ENCODE peak calls at places on chromosomes 12 and 14, in four cellular contexts. F, X, Z and H are unnamed samples.

GRCh38 chr12:14239935-14240872 is 125.3 kb upstream of the ATF7IP start:
- DNase-seq in F (no peak), X (no peak), Z (no peak), H (peak)

GRCh38 chr14:94031161-94031875 is 5.2 kb downstream of the OTUB2 start:
- DNase-seq in F (no peak), X (no peak), Z (no peak), H (no peak)

GRCh38 chr12:27602516-27602915 is 78.5 kb downstream of the PPFIBP1 start:
- DNase-seq in F (no peak), X (no peak), Z (no peak), H (no peak)

GRCh38 chr12:50550530-50551223 is 45.9 kb downstream of the DIP2B start:
- DNase-seq in F (no peak), X (no peak), Z (peak), H (no peak)

GRCh38 chr12:2654311-2654710 is 140.5 kb upstream of the FKBP4 start:
- DNase-seq in F (no peak), X (no peak), Z (no peak), H (no peak)

GRCh38 chr14:25049559-25050493 is at the start of gene STXBP6:
- DNase-seq in F (peak), X (peak), Z (peak), H (peak)

GRCh38 chr12:31585895-31586294 is 5.0 kb downstream of the DENND5B start:
- DNase-seq in F (no peak), X (no peak), Z (no peak), H (no peak)

GRCh38 chr12:6394398-6394797 is 10.4 kb downstream of the LTBR start:
- DNase-seq in F (no peak), X (no peak), Z (no peak), H (no peak)

GRCh38 chr12:58171914-58172313 is 230.5 kb downstream of the ATP23 start:
- DNase-seq in F (no peak), X (no peak), Z (no peak), H (no peak)

GRCh38 chr12:89832336-89832735 is 123.7 kb upstream of the ATP2B1 start:
- DNase-seq in F (no peak), X (no peak), Z (no peak), H (no peak)

GRCh38 chr12:71719647-71720370 is 33.9 kb downstream of the TMEM19 start:
- DNase-seq in F (no peak), X (no peak), Z (no peak), H (no peak)

GRCh38 chr14:50395448-50395847 is 1.2 kb downstream of the CDKL1 start:
- DNase-seq in F (no peak), X (no peak), Z (peak), H (no peak)

GRCh38 chr14:72616294-72616693 is 277.6 kb downstream of the DPF3 start:
- DNase-seq in F (no peak), X (no peak), Z (no peak), H (no peak)

GRCh38 chr12:124457287-124458219 is 109.9 kb downstream of the NCOR2 start:
- DNase-seq in F (peak), X (no peak), Z (peak), H (no peak)

GRCh38 chr14:24690492-24690891 is 56.5 kb upstream of the GZMB start:
- DNase-seq in F (no peak), X (no peak), Z (no peak), H (no peak)

GRCh38 chr12:61524851-61525250 is 735.4 kb upstream of the USP15 start:
- DNase-seq in F (no peak), X (no peak), Z (no peak), H (no peak)

GRCh38 chr12:49885663-49886461 is 17.8 kb downstream of the FAIM2 start:
- DNase-seq in F (no peak), X (no peak), Z (peak), H (no peak)

GRCh38 chr12:67981236-67982164 is 7.7 kb upstream of the IFNG-AS1 start:
- DNase-seq in F (no peak), X (no peak), Z (no peak), H (no peak)

GRCh38 chr14:76101384-76101783 is 50.3 kb upstream of the GPATCH2L start:
- DNase-seq in F (no peak), X (no peak), Z (no peak), H (no peak)

GRCh38 chr12:12872934-12873275 is 18.5 kb upstream of the GPRC5A start:
- DNase-seq in F (no peak), X (no peak), Z (no peak), H (no peak)

GRCh38 chr12:27191531-27191930 is 52.6 kb upstream of the STK38L start:
- DNase-seq in F (no peak), X (no peak), Z (no peak), H (no peak)

GRCh38 chr12:6767592-6768384 is 1.6 kb downstream of the PTMS start:
- DNase-seq in F (no peak), X (peak), Z (no peak), H (no peak)